ENCODE peak calls at places on chromosomes 4 and X, in ten cellular contexts. I is astrocyte, S is aorta, B is GM12878, W is right cardiac atrium, D is body of pancreas, P is Caco-2, N is heart right ventricle, X is A549, M is SJSA1. H is an unnamed sample.

GRCh38 chr4:38091636-38092035 is 131.4 kb downstream of the PTTG2 start:
- DNase-seq in N (no peak), D (no peak), P (no peak), B (no peak), I (peak; percentile 86), M (no peak), S (no peak), W (no peak), X (no peak), H (no peak)

GRCh38 chr4:163681208-163681821 is 186.8 kb downstream of the TMA16 start:
- DNase-seq in S (no peak), B (no peak), M (peak; percentile 25), P (peak; percentile 52), I (no peak), X (no peak), W (no peak), D (peak; percentile 54), N (peak; percentile 7), H (peak; percentile 42)

GRCh38 chr4:54482529-54482961 is 175.2 kb upstream of the KIT start:
- DNase-seq in X (no peak), P (no peak), W (no peak), I (peak; percentile 33), N (no peak), M (no peak), D (no peak), S (no peak), B (no peak), H (no peak)

GRCh38 chrX:11427082-11428033 is 134.1 kb downstream of the AMELX start:
- DNase-seq in S (peak; percentile 87), P (no peak), D (peak; percentile 18), M (no peak), W (peak; percentile 84), I (no peak), B (no peak), N (peak; percentile 34), X (no peak), H (no peak)

GRCh38 chr4:168129046-168129772 is 36.9 kb downstream of the ANXA10 start:
- DNase-seq in D (no peak), X (no peak), W (no peak), N (no peak), B (no peak), P (no peak), S (no peak), I (peak; percentile 10), M (no peak), H (no peak)

GRCh38 chr4:188976644-188977115 is 837.4 kb downstream of the TRIML1 start:
- DNase-seq in I (peak; percentile 69), D (no peak), X (no peak), P (no peak), S (no peak), W (no peak), B (no peak), M (peak; percentile 76), N (no peak), H (no peak)

GRCh38 chr4:10005632-10006031 is 15.7 kb downstream of the SLC2A9 start:
- DNase-seq in D (no peak), X (no peak), N (no peak), M (no peak), B (no peak), W (no peak), S (no peak), P (no peak), I (no peak), H (no peak)

GRCh38 chrX:151776113-151776790 is 41.7 kb downstream of the CNGA2 start:
- DNase-seq in M (no peak), P (no peak), I (no peak), D (no peak), X (no peak), W (peak; percentile 54), S (no peak), N (peak; percentile 20), B (no peak), H (no peak)

GRCh38 chr4:180665994-180666818 is 1577.0 kb upstream of the TENM3 start:
- DNase-seq in S (no peak), X (peak; percentile 6), W (no peak), B (no peak), I (peak; percentile 41), N (peak; percentile 6), P (peak; percentile 54), D (peak; percentile 37), M (peak; percentile 38), H (no peak)

GRCh38 chr4:180669637-180670036 is 1573.6 kb upstream of the TENM3 start:
- DNase-seq in M (peak; percentile 23), B (no peak), X (no peak), P (no peak), N (no peak), W (no peak), S (no peak), D (no peak), I (peak; percentile 96), H (no peak)

GRCh38 chr4:180668732-180669131 is 1574.5 kb upstream of the TENM3 start:
- DNase-seq in D (no peak), P (no peak), N (no peak), X (no peak), W (no peak), B (no peak), M (no peak), S (peak; percentile 58), I (no peak), H (no peak)

GRCh38 chr4:180665481-180665880 is 1577.7 kb upstream of the TENM3 start:
- DNase-seq in N (no peak), X (no peak), M (peak; percentile 6), B (no peak), P (no peak), W (no peak), D (no peak), S (no peak), I (no peak), H (no peak)

DNA sequence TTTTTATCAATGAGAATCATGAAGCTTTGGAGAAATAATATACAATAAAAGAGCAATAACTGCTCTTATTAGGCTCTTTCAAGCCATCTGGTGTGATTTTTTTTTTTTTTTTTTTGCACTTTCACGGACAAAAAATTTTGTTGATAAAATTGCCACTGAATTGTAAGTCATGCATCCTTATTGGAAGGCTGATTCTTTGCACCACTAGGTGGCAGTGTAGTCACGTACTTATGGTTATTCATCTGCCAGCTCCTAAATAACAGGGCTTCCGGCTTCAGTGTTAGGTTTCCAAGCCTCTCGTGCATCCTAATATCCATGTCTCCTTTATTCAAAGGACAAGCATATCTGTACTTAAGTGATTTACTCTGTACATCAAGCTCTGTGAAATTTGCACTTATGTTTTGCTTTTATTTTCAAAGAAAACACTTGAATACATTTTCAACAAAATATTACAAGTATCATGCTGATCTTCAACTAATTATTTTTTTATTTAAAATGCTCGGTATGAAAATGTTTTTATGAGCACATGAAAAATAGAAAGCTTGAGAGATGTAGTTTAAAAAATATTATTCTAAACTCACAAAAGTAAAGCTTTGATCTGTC is 1578.3 kb upstream of the TENM3 start:
- DNase-seq in P (peak; percentile 67), S (no peak), I (peak; percentile 73), X (peak; percentile 35), M (peak; percentile 60), N (peak; percentile 70), D (peak; percentile 82), B (peak; percentile 25), W (peak; percentile 37), H (peak; percentile 45)
- H3K4me3 ChIP-seq in P (no peak overlapping the region), S (no peak overlapping the region), I (no peak overlapping the region), X (no peak overlapping the region), M (no peak overlapping the region), N (no peak overlapping the region), D (no peak overlapping the region), B (no peak overlapping the region), W (no peak overlapping the region), H (no peak overlapping the region)

DNA sequence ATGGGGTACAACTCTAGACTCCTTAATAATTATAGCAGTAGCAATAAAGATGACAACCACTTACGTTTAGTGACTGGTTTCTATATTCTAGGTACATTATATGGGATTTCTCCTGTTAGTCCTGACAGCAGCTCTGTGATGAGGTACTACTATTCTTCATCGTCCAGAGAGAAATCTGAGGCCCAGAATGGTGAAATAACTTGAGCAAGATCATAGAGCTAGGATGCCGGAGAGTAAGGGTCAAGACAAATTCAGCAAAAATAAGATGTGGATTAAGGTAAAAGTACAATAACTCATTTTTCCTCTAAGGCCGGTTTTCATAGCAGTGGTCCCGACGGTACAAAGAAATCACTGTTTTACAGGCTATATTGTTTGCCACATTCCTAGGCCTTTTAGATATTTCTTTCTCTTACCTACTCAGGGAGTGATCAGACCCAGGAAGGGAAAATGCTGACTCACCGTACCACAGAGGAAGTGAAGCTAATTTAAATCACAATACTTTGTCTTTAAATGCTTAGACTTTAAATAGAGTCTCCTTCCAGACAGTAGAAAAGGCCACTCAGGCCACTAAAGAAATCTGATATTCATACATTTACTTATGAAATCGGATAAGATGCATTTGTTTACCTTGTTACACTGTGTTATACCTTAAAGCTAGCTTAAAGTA is 2023.0 kb upstream of the AGA start:
- DNase-seq in N (no peak), B (no peak), M (no peak), S (no peak), D (no peak), W (no peak), I (peak; percentile 72), P (no peak), X (no peak), H (no peak)
- H3K4me3 ChIP-seq in N (no peak overlapping the region), B (no peak overlapping the region), M (no peak overlapping the region), S (no peak overlapping the region), D (no peak overlapping the region), W (no peak overlapping the region), I (no peak overlapping the region), P (no peak overlapping the region), X (no peak overlapping the region), H (no peak overlapping the region)

DNA sequence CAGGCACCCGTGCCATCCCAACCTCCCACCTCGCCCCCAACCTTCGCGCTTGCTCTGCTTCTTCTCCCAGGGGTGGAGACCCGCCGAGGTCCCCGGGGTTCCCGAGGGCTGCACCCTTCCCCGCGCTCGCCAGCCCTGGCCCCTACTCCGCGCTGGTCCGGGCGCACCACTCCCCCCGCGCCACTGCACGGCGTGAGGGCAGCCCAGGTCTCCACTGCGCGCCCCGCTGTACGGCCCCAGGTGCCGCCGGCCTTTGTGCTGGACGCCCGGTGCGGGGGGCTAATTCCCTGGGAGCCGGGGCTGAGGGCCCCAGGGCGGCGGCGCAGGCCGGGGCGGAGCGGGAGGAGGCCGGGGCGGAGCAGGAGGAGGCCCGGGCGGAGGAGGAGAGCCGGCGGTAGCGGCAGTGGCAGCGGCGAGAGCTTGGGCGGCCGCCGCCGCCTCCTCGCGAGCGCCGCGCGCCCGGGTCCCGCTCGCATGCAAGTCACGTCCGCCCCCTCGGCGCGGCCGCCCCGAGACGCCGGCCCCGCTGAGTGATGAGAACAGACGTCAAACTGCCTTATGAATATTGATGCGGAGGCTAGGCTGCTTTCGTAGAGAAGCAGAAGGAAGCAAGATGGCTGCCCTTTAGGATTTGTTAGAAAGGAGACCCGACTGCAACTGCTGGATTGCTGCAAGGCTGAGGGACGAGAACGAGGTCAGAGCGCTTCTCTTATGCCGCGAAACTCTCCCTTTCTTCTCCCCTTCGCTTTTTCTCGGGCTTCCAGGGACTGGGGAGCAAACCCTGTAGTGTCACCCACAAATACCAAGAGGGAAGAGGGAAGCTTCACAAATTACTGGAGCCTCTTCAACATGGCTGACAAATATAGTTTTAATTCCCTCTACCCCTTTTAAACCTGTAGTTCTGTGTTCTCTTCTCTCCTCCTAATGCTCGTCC is at the start of gene TET2:
- DNase-seq in N (peak; percentile 83), S (peak; percentile 92), D (peak; percentile 88), P (peak; percentile 76), X (peak; percentile 22), I (peak; percentile 78), M (peak; percentile 77), W (peak; percentile 93), B (peak; percentile 74), H (peak; percentile 86)
- H3K4me3 ChIP-seq in N (peak within 1 kb of the TSS; percentile 95), S (peak within 1 kb of the TSS; percentile 100), D (peak within 1 kb of the TSS; percentile 47), P (peak within 1 kb of the TSS; percentile 57), X (peak within 1 kb of the TSS; percentile 68), I (peak within 1 kb of the TSS; percentile 99), M (peak within 1 kb of the TSS; percentile 94), W (peak within 1 kb of the TSS; percentile 99), B (peak within 1 kb of the TSS; percentile 99), H (peak within 1 kb of the TSS; percentile 99)

DNA sequence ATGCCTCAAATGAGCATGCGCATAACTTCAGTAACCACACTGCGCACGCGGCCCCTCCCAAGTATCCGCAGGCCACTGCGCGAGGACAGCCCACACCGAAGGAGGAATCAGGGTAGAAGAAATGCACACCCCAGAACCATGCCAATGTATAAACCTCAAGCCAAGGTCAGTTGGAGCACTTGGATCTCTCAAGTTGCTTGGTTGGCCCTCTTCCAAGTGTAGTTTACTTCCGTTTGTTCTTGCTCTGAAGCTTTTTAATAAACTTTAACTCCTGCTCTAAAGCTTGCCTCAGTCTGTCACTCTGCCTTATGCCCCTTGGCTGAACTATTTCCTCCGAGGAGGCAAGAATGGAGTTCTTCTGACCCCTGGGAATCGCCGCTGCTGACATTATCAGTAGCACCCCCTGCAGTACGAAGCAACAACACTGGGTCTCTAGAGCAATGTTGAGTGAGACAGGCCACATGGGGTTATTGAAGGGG is 22.0 kb upstream of the SPINK2 start:
- DNase-seq in B (no peak), X (no peak), P (no peak), D (peak; percentile 23), M (no peak), N (no peak), W (no peak), S (no peak), I (no peak), H (no peak)
- H3K4me3 ChIP-seq in B (no peak overlapping the region), X (no peak overlapping the region), P (no peak overlapping the region), D (no peak overlapping the region), M (no peak overlapping the region), N (no peak overlapping the region), W (no peak overlapping the region), S (no peak overlapping the region), I (no peak overlapping the region), H (no peak overlapping the region)